ENCODE peak calls at places on chromosomes 6 and 20, in seven cellular contexts. One of them, this sample, is unnamed.

GRCh38 chr6:121274896-121275295 is 59.4 kb downstream of the TBC1D32 start:
- DNase-seq in HCT116: no peak
- DNase-seq in K562: no peak
- DNase-seq in GM12878: no peak
- DNase-seq in HepG2: no peak
- DNase-seq in H1: no peak
- DNase-seq in SK-N-SH: no peak
- DNase-seq in this sample: no peak

GRCh38 chr20:13990465-13990864 is at the start of gene SEL1L2:
- DNase-seq in HCT116: no peak
- DNase-seq in K562: no peak
- DNase-seq in GM12878: no peak
- DNase-seq in HepG2: no peak
- DNase-seq in H1: peak
- DNase-seq in SK-N-SH: peak
- DNase-seq in this sample: peak

GRCh38 chr20:35275741-35276251 is 2.1 kb downstream of the MMP24OS start:
- DNase-seq in HCT116: no peak
- DNase-seq in K562: no peak
- DNase-seq in GM12878: no peak
- DNase-seq in HepG2: no peak
- DNase-seq in H1: no peak
- DNase-seq in SK-N-SH: no peak
- DNase-seq in this sample: no peak

GRCh38 chr6:145110109-145110508 is 625.2 kb downstream of the EPM2A start:
- DNase-seq in HCT116: no peak
- DNase-seq in K562: no peak
- DNase-seq in GM12878: no peak
- DNase-seq in HepG2: no peak
- DNase-seq in H1: no peak
- DNase-seq in SK-N-SH: no peak
- DNase-seq in this sample: no peak

GRCh38 chr6:28589234-28589951 is 63.7 kb downstream of the GPX5 start:
- DNase-seq in HCT116: peak
- DNase-seq in K562: no peak
- DNase-seq in GM12878: peak
- DNase-seq in HepG2: peak
- DNase-seq in H1: peak
- DNase-seq in SK-N-SH: peak
- DNase-seq in this sample: peak

GRCh38 chr20:40689100-40689942 is at the start of gene MAFB:
- DNase-seq in HCT116: no peak
- DNase-seq in K562: peak
- DNase-seq in GM12878: no peak
- DNase-seq in HepG2: peak
- DNase-seq in H1: peak
- DNase-seq in SK-N-SH: peak
- DNase-seq in this sample: peak

GRCh38 chr20:44839481-44839880 is 29.1 kb upstream of the RIMS4 start:
- DNase-seq in HCT116: no peak
- DNase-seq in K562: no peak
- DNase-seq in GM12878: no peak
- DNase-seq in HepG2: no peak
- DNase-seq in H1: no peak
- DNase-seq in SK-N-SH: no peak
- DNase-seq in this sample: no peak

GRCh38 chr6:113344969-113345368 is 512.2 kb upstream of the MARCKS start:
- DNase-seq in HCT116: no peak
- DNase-seq in K562: no peak
- DNase-seq in GM12878: no peak
- DNase-seq in HepG2: no peak
- DNase-seq in H1: no peak
- DNase-seq in SK-N-SH: no peak
- DNase-seq in this sample: no peak

GRCh38 chr20:64011366-64011779 is 24.6 kb upstream of the C20orf204 start:
- DNase-seq in HCT116: no peak
- DNase-seq in K562: no peak
- DNase-seq in GM12878: no peak
- DNase-seq in HepG2: no peak
- DNase-seq in H1: no peak
- DNase-seq in SK-N-SH: no peak
- DNase-seq in this sample: no peak

GRCh38 chr6:109477725-109478124 is 5.3 kb downstream of the ZBTB24 start:
- DNase-seq in HCT116: no peak
- DNase-seq in K562: no peak
- DNase-seq in GM12878: no peak
- DNase-seq in HepG2: peak
- DNase-seq in H1: no peak
- DNase-seq in SK-N-SH: no peak
- DNase-seq in this sample: peak
- H3K9ac ChIP-seq in HCT116: no peak
- H3K9ac ChIP-seq in K562: no peak
- H3K9ac ChIP-seq in GM12878: peak
- H3K9ac ChIP-seq in HepG2: no peak
- H3K9ac ChIP-seq in H1: no peak
- H3K9ac ChIP-seq in SK-N-SH: no peak
- H3K9ac ChIP-seq in this sample: no peak

GRCh38 chr6:52724041-52724405 is 39.3 kb downstream of the GSTA2 start:
- DNase-seq in HCT116: no peak
- DNase-seq in K562: no peak
- DNase-seq in GM12878: no peak
- DNase-seq in HepG2: no peak
- DNase-seq in H1: no peak
- DNase-seq in SK-N-SH: no peak
- DNase-seq in this sample: no peak
- TF ChIP-seq YY1 in HCT116: no peak
- TF ChIP-seq YY1 in K562: no peak
- TF ChIP-seq YY1 in GM12878: no peak
- TF ChIP-seq YY1 in HepG2: no peak
- TF ChIP-seq YY1 in H1: no peak
- TF ChIP-seq YY1 in SK-N-SH: no peak
- TF ChIP-seq YY1 in this sample: no peak

GRCh38 chr6:44202972-44203750 is 13.6 kb upstream of the MYMX start:
- DNase-seq in HCT116: no peak
- DNase-seq in K562: no peak
- DNase-seq in GM12878: no peak
- DNase-seq in HepG2: no peak
- DNase-seq in H1: no peak
- DNase-seq in SK-N-SH: no peak
- DNase-seq in this sample: no peak

GRCh38 chr6:44202332-44202971 is 14.3 kb upstream of the MYMX start:
- DNase-seq in HCT116: no peak
- DNase-seq in K562: no peak
- DNase-seq in GM12878: no peak
- DNase-seq in HepG2: no peak
- DNase-seq in H1: peak
- DNase-seq in SK-N-SH: no peak
- DNase-seq in this sample: peak

GRCh38 chr6:44201638-44202303 is 15.0 kb upstream of the MYMX start:
- DNase-seq in HCT116: no peak
- DNase-seq in K562: peak
- DNase-seq in GM12878: no peak
- DNase-seq in HepG2: no peak
- DNase-seq in H1: no peak
- DNase-seq in SK-N-SH: no peak
- DNase-seq in this sample: no peak

GRCh38 chr6:44201200-44201599 is 15.5 kb upstream of the MYMX start:
- DNase-seq in HCT116: no peak
- DNase-seq in K562: no peak
- DNase-seq in GM12878: no peak
- DNase-seq in HepG2: no peak
- DNase-seq in H1: no peak
- DNase-seq in SK-N-SH: no peak
- DNase-seq in this sample: no peak

GRCh38 chr6:44203955-44204354 is 12.8 kb upstream of the MYMX start:
- DNase-seq in HCT116: no peak
- DNase-seq in K562: no peak
- DNase-seq in GM12878: no peak
- DNase-seq in HepG2: no peak
- DNase-seq in H1: no peak
- DNase-seq in SK-N-SH: no peak
- DNase-seq in this sample: no peak
- H3K4me3 ChIP-seq in HCT116: no peak
- H3K4me3 ChIP-seq in K562: no peak
- H3K4me3 ChIP-seq in GM12878: no peak
- H3K4me3 ChIP-seq in HepG2: no peak
- H3K4me3 ChIP-seq in H1: no peak
- H3K4me3 ChIP-seq in SK-N-SH: no peak
- H3K4me3 ChIP-seq in this sample: no peak

GRCh38 chr6:125612400-125612846 is 137.0 kb upstream of the HEY2 start:
- DNase-seq in HCT116: no peak
- DNase-seq in K562: no peak
- DNase-seq in GM12878: no peak
- DNase-seq in HepG2: no peak
- DNase-seq in H1: no peak
- DNase-seq in SK-N-SH: no peak
- DNase-seq in this sample: no peak

GRCh38 chr6:125611573-125612399 is 137.6 kb upstream of the HEY2 start:
- DNase-seq in HCT116: no peak
- DNase-seq in K562: no peak
- DNase-seq in GM12878: no peak
- DNase-seq in HepG2: no peak
- DNase-seq in H1: no peak
- DNase-seq in SK-N-SH: no peak
- DNase-seq in this sample: no peak
- H3K9ac ChIP-seq in HCT116: no peak
- H3K9ac ChIP-seq in K562: no peak
- H3K9ac ChIP-seq in GM12878: no peak
- H3K9ac ChIP-seq in HepG2: no peak
- H3K9ac ChIP-seq in H1: peak
- H3K9ac ChIP-seq in SK-N-SH: no peak
- H3K9ac ChIP-seq in this sample: peak

DNA sequence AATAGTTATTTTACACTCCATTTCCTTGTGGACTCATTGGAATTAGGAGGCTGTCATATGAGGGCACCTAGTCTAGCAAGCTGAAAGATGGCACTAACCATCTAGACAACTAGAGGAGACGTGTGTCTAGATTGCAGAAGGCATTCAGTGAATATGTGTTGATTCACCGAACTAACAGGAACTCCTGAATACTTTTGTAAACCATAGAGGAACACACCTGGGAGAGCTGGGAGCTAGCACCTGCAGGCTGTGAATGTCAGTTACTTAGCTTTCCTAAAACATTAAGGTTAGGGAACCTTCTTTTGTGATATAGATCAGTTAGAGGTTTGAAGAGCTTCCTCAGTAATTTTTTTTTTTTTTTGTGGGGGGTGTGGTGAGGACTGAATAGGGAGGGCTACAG is 7.7 kb downstream of the OPN5 start:
- DNase-seq in HCT116: no peak
- DNase-seq in K562: no peak
- DNase-seq in GM12878: no peak
- DNase-seq in HepG2: no peak
- DNase-seq in H1: no peak
- DNase-seq in SK-N-SH: no peak
- DNase-seq in this sample: peak
- TF ChIP-seq YY1 in HCT116: no peak
- TF ChIP-seq YY1 in K562: no peak
- TF ChIP-seq YY1 in GM12878: no peak
- TF ChIP-seq YY1 in HepG2: no peak
- TF ChIP-seq YY1 in H1: no peak
- TF ChIP-seq YY1 in SK-N-SH: no peak
- TF ChIP-seq YY1 in this sample: no peak

GRCh38 chr20:46121531-46121930 is 3.4 kb downstream of the CD40 start:
- DNase-seq in HCT116: no peak
- DNase-seq in K562: no peak
- DNase-seq in GM12878: no peak
- DNase-seq in HepG2: no peak
- DNase-seq in H1: no peak
- DNase-seq in SK-N-SH: no peak
- DNase-seq in this sample: no peak
- H3K4me3 ChIP-seq in HCT116: no peak
- H3K4me3 ChIP-seq in K562: no peak
- H3K4me3 ChIP-seq in GM12878: peak
- H3K4me3 ChIP-seq in HepG2: no peak
- H3K4me3 ChIP-seq in H1: no peak
- H3K4me3 ChIP-seq in SK-N-SH: no peak
- H3K4me3 ChIP-seq in this sample: no peak

This sample was measured in NT2/D1.